ENCODE peak calls at places on chromosomes 4 and X, in four cellular contexts. E is A549, W is HepG2, L is K562. T is an unnamed sample.

GRCh38 chrX:31132803-31133202 is 61.0 kb upstream of the FTHL17 start:
- DNase-seq in W (no peak), E (no peak), L (no peak), T (no peak)

GRCh38 chrX:70970482-70970999 is 39.6 kb upstream of the SLC7A3 start:
- DNase-seq in W (peak; percentile 4), E (peak; percentile 13), L (peak; percentile 24), T (peak; percentile 16)

GRCh38 chr4:154779362-154779947 is 1.6 kb upstream of the RBM46 start:
- DNase-seq in W (peak; percentile 23), L (peak; percentile 30), E (peak; percentile 13), T (peak; percentile 39)

GRCh38 chr4:88866862-88867550 is 169.4 kb upstream of the NAP1L5 start:
- DNase-seq in W (no peak), E (no peak), L (no peak), T (peak; percentile 61)

GRCh38 chr4:120919358-120919757 is 3.2 kb downstream of the PRDM5 start:
- DNase-seq in L (no peak), E (no peak), W (no peak), T (no peak)

GRCh38 chr4:108947526-108947925 is 184.7 kb upstream of the ETNPPL start:
- DNase-seq in E (no peak), L (no peak), W (no peak), T (no peak)

GRCh38 chr4:119286377-119287002 is 35.4 kb downstream of the FABP2 start:
- DNase-seq in W (peak; percentile 32), L (no peak), E (no peak), T (peak; percentile 83)

GRCh38 chrX:42396136-42396535 is 381.8 kb downstream of the PPP1R2C start:
- DNase-seq in E (no peak), L (no peak), W (no peak), T (no peak)

GRCh38 chr4:11014199-11014598 is 329.6 kb upstream of the CLNK start:
- DNase-seq in W (no peak), L (no peak), E (no peak), T (no peak)

GRCh38 chr4:7621252-7621651 is 186.5 kb upstream of the PSAPL1 start:
- DNase-seq in L (no peak), W (no peak), E (no peak), T (no peak)

GRCh38 chr4:142534994-142535393 is 311.1 kb downstream of the INPP4B start:
- DNase-seq in E (peak; percentile 1), W (no peak), L (no peak), T (peak; percentile 45)

GRCh38 chr4:139761461-139761860 is 95.8 kb downstream of the MGST2 start:
- DNase-seq in E (peak; percentile 18), W (peak; percentile 82), L (peak; percentile 27), T (peak; percentile 23)

GRCh38 chr4:145285928-145286327 is 105.5 kb upstream of the OTUD4 start:
- DNase-seq in L (no peak), W (no peak), E (no peak), T (peak; percentile 52)

GRCh38 chrX:110145854-110146253 is 142.9 kb downstream of the TMEM164 start:
- DNase-seq in E (peak; percentile 13), W (no peak), L (peak; percentile 30), T (peak; percentile 44)

GRCh38 chr4:24024157-24024556 is 134.3 kb upstream of the PPARGC1A start:
- DNase-seq in W (no peak), E (no peak), L (no peak), T (peak; percentile 83)

GRCh38 chr4:2172627-2173231 is 69.2 kb downstream of the HAUS3 start:
- DNase-seq in W (peak; percentile 20), L (no peak), E (no peak), T (no peak)

GRCh38 chr4:140884431-140885058 is 128.4 kb upstream of the TBC1D9 start:
- DNase-seq in W (peak; percentile 63), E (peak; percentile 45), L (peak; percentile 44), T (peak; percentile 80)

GRCh38 chr4:183099537-183100297 is 660 bp downstream of the WWC2 start:
- DNase-seq in L (peak; percentile 40), W (peak; percentile 35), E (peak; percentile 38), T (no peak)

GRCh38 chr4:147733614-147734344 is 1.9 kb downstream of the ARHGAP10 start:
- DNase-seq in E (no peak), L (no peak), W (no peak), T (peak; percentile 58)

GRCh38 chrX:47563801-47564315 is 2.9 kb downstream of the ARAF start:
- DNase-seq in E (no peak), W (no peak), L (peak; percentile 42), T (peak; percentile 76)

GRCh38 chr4:162506253-162506652 is 342.5 kb upstream of the FSTL5 start:
- DNase-seq in L (no peak), E (no peak), W (no peak), T (no peak)

DNA sequence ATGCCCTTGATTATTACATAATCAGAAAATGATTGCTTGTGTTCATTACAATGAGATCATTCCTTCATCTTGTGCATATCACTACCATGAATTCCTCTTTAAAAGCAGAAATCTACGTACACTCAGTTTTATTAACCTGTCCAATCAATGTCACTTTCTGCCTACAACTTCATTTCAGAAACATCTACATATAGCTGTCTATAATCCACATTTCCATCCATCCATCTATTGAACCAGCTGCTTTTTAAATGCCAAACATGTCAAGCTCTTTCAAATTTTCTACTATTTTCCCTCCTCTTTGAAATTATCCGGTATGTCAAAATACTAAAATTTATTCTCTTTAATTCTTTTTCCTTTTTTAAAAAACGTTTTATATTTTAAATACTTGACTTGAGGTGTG is 462.0 kb downstream of the GABRG1 start:
- DNase-seq in E (no peak), W (no peak), L (no peak), T (no peak)
- TF ChIP-seq MAZ in E (no peak), W (no peak), L (no peak), T (no peak)

GRCh38 chr4:188722911-188723310 is 583.7 kb downstream of the TRIML1 start:
- DNase-seq in L (no peak), E (no peak), W (no peak), T (peak; percentile 22)
- TF ChIP-seq MAZ in L (no peak), E (no peak), W (no peak), T (no peak)

GRCh38 chrX:40087574-40088298 is 10.0 kb downstream of the BCOR start:
- DNase-seq in L (no peak), W (no peak), E (no peak), T (peak; percentile 79)
- TF ChIP-seq MAZ in L (no peak), W (no peak), E (no peak), T (no peak)

GRCh38 chr4:184400375-184400870 is 73.9 kb downstream of the IRF2 start:
- DNase-seq in W (no peak), L (no peak), E (no peak), T (peak; percentile 97)
- TF ChIP-seq MAZ in W (no peak), L (no peak), E (no peak), T (no peak)

GRCh38 chrX:19064175-19064574 is 58.1 kb downstream of the ADGRG2 start:
- DNase-seq in E (peak; percentile 8), L (no peak), W (no peak), T (peak; percentile 69)
- TF ChIP-seq MAZ in E (no peak), L (no peak), W (no peak), T (no peak)

GRCh38 chrX:81564851-81565250 is 362.9 kb downstream of the SH3BGRL start:
- DNase-seq in E (no peak), W (no peak), L (no peak), T (no peak)
- TF ChIP-seq MAZ in E (no peak), W (no peak), L (no peak), T (no peak)

DNA sequence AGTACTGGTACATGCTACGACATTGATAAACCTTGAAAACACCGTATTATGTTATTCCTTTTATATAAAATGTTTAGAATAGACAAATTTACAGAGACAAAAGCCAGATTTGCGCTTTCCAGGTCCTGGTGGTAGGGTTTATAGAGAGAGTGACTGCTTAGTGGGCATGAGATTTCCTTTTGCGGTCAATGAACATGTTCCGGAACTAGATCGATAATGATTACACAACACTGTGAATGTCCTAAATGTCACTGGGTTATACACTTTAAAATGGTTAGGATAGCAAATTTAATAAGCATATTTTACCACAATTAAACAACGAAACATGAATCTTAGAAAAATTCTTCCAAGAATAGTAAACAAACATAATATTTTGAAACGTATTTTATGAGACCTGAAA is 77.3 kb downstream of the MAGEA10 start:
- DNase-seq in E (no peak), L (no peak), W (no peak), T (no peak)
- TF ChIP-seq MAZ in E (no peak), L (no peak), W (no peak), T (no peak)

GRCh38 chr4:175562111-175562510 is 250.0 kb downstream of the GPM6A start:
- DNase-seq in E (no peak), L (no peak), W (no peak), T (no peak)

GRCh38 chr4:175562537-175562936 is 249.5 kb downstream of the GPM6A start:
- DNase-seq in W (no peak), L (no peak), E (no peak), T (no peak)

GRCh38 chr4:175561691-175562090 is 250.4 kb downstream of the GPM6A start:
- DNase-seq in L (no peak), W (no peak), E (no peak), T (no peak)

GRCh38 chr4:175560628-175561027 is 251.4 kb downstream of the GPM6A start:
- DNase-seq in W (no peak), L (no peak), E (peak; percentile 1), T (peak; percentile 5)
- TF ChIP-seq MAZ in W (no peak), L (no peak), E (no peak), T (no peak)

DNA sequence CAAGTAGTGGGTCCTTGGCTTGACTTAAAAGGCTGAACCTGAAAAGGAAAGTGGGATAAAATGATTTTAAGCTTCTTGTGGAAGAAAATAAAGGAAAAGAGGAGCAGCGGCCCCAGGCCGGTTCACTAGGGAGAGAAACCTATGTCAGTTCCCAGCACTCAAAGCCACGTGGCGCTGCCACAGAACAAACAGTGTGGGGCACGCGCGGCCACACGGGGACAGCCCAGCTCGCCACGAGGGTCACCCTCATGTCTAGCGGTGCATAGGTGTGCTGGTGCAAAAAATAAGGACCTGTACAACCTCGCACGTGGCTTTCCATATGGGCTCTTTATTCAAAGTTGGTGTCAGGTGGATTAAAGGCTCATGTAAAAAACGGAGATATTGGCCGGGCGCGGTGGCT is 17.1 kb downstream of the MSANTD1 start:
- DNase-seq in L (no peak), E (no peak), W (no peak), T (no peak)
- TF ChIP-seq MAZ in L (no peak), E (no peak), W (no peak), T (no peak)